ENCODE peak calls at places on chromosomes 1 and 21, in five cellular contexts. P, B, S, I and V are unnamed samples.

GRCh38 chr1:234617986-234618725 is 8.2 kb upstream of the IRF2BP2 start:
- DNase-seq in B (no peak), S (no peak), I (no peak), P (no peak), V (peak; percentile 85)

GRCh38 chr1:61050541-61051454 is 31.6 kb upstream of the NFIA start:
- DNase-seq in B (peak; percentile 80), I (peak; percentile 67), P (no peak), S (no peak), V (peak; percentile 14)

GRCh38 chr1:79777481-79778219 is 771.1 kb upstream of the ADGRL4 start:
- DNase-seq in P (no peak), B (no peak), S (no peak), I (no peak), V (no peak)

GRCh38 chr1:105427543-105427942 is 1628.9 kb upstream of the PRMT6 start:
- DNase-seq in I (no peak), P (no peak), S (no peak), B (no peak), V (no peak)

GRCh38 chr1:59691261-59691660 is 123.5 kb upstream of the HOOK1 start:
- DNase-seq in I (peak; percentile 30), P (no peak), B (no peak), S (no peak), V (no peak)

GRCh38 chr1:29683472-29683871 is 447.1 kb downstream of the PTPRU start:
- DNase-seq in S (peak; percentile 17), P (no peak), B (no peak), I (no peak), V (no peak)

GRCh38 chr1:28601696-28602095 is 9.6 kb downstream of the RAB42 start:
- DNase-seq in I (no peak), P (no peak), B (peak; percentile 35), S (no peak), V (peak; percentile 86)

GRCh38 chr1:238143038-238143437 is 252.3 kb upstream of the ZP4 start:
- DNase-seq in S (no peak), I (no peak), P (no peak), B (no peak), V (no peak)

GRCh38 chr1:175597969-175598765 is 145.2 kb downstream of the TNR start:
- DNase-seq in P (no peak), B (no peak), I (no peak), S (no peak), V (peak; percentile 21)

GRCh38 chr1:155307247-155307740 is 1.4 kb upstream of the FDPS start:
- DNase-seq in I (no peak), B (no peak), S (no peak), P (no peak), V (peak; percentile 77)

GRCh38 chr1:44947060-44947773 is 39.2 kb downstream of the EIF2B3 start:
- DNase-seq in P (no peak), I (peak; percentile 69), B (no peak), S (no peak), V (peak; percentile 81)

GRCh38 chr1:165397945-165398344 is 41.4 kb upstream of the LMX1A start:
- DNase-seq in S (no peak), I (no peak), B (peak; percentile 46), P (peak; percentile 10), V (peak; percentile 18)

GRCh38 chr1:61332796-61333195 is 250.4 kb downstream of the NFIA start:
- DNase-seq in P (no peak), S (no peak), I (no peak), B (no peak), V (no peak)

GRCh38 chr1:12549106-12549459 is 68.9 kb downstream of the DHRS3 start:
- DNase-seq in S (peak; percentile 81), I (no peak), B (peak; percentile 83), P (no peak), V (peak; percentile 75)

GRCh38 chr1:74811421-74812179 is 78.6 kb downstream of the TYW3 start:
- DNase-seq in P (no peak), S (no peak), I (no peak), B (no peak), V (peak; percentile 3)

GRCh38 chr21:36820176-36821031 is 121.5 kb downstream of the SIM2 start:
- DNase-seq in I (no peak), S (no peak), B (no peak), P (no peak), V (no peak)

GRCh38 chr1:54229281-54229891 is 29.4 kb downstream of the MRPL37 start:
- DNase-seq in P (no peak), I (peak; percentile 15), S (no peak), B (peak; percentile 69), V (peak; percentile 7)

GRCh38 chr1:247008406-247008799 is 546 bp upstream of the ZNF695 start:
- DNase-seq in S (no peak), B (no peak), P (no peak), I (no peak), V (no peak)

GRCh38 chr1:198657550-198658064 is 18.8 kb downstream of the PTPRC start:
- DNase-seq in S (no peak), P (no peak), I (no peak), B (no peak), V (peak; percentile 97)

GRCh38 chr1:159827549-159827948 is 876 bp downstream of the SLAMF8 start:
- DNase-seq in B (no peak), I (no peak), S (no peak), P (no peak), V (no peak)

GRCh38 chr1:159828176-159828575 is 1.5 kb downstream of the SLAMF8 start:
- DNase-seq in B (no peak), I (no peak), S (no peak), P (no peak), V (no peak)

GRCh38 chr1:159825564-159825963 is 1.1 kb upstream of the SLAMF8 start:
- DNase-seq in S (no peak), I (no peak), B (no peak), P (no peak), V (no peak)

GRCh38 chr1:159827102-159827490 is 423 bp downstream of the SLAMF8 start:
- DNase-seq in P (no peak), B (no peak), S (no peak), I (no peak), V (no peak)

DNA sequence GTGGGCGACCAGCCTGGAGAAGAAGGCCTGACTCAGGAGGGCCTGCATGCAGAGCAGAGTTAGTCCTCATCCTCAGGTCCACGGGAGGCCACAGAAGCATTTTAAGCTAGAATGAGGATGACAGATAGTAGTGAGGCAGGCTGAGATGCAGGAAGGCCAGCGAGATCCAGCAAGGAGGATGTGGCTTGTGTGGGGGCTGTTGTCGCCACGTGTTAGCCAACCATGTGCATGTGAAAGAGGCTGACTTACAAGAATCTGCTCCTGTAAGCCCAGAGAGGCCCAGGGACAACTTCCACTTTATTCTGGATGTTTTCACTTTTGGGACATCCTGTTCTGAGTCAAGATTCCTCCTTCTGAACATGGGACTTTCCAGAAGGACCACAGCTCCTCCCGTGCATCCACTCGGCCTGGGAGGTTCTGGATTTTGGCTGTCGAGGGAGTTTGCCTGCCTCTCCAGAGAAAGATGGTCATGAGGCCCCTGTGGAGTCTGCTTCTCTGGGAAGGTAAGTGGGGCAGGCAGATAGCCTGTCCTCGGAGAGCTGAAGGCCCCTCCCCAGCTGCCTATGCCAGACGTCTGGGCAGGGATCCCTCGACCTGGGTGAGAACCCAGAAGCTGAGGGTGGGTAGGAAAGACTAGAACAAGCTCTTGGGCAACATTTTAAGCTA is at the start of gene SLAMF8:
- DNase-seq in S (no peak), I (peak; percentile 16), P (peak; percentile 41), B (no peak), V (peak; percentile 20)
- H3K4me3 ChIP-seq in S (peak within 1 kb of the TSS; percentile 42), I (no peak within 1 kb of the TSS), P (peak within 1 kb of the TSS; percentile 17), B (no peak within 1 kb of the TSS), V (no peak within 1 kb of the TSS)

DNA sequence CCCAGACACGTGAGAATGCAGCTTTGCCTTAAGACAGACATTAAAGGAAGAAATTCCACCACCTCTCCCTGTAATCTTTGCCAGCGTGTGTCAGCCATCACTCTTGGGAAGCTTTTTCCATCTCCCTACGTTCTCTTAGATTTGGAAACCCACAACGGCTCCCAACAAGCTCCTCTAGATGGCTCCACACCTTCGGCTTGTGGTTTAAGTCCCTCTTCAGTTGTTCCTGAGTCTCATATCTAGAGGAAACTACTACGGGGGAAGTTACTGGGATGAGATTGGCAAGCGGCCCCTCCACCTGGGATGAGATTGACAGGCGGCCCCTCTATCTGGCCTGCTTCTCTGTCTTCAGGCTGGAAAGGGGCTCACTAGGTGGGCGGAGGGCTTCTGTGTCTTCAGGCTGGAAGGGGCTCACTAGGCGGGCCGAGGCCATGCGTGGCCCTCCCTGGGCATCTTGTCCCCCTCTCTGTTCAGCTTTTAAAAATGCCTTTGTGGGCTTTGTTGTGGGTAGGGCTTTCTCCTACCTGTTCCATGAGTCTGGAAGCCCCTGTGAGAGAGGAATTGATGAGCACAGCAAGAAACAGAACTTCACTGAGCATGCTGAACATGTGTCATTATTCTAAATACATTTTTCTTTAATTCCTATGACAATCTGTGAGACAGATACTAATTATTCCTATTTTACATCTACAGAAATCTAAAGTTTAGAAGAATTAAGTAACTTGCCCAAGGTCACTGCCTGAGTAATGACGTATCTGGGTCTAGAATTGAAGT is 670.5 kb downstream of the KIF26B start:
- DNase-seq in P (no peak), I (no peak), B (no peak), S (no peak), V (peak; percentile 57)
- TF ChIP-seq CTCF in P (no peak), I (no peak), B (no peak), S (no peak), V (peak; percentile 39)

DNA sequence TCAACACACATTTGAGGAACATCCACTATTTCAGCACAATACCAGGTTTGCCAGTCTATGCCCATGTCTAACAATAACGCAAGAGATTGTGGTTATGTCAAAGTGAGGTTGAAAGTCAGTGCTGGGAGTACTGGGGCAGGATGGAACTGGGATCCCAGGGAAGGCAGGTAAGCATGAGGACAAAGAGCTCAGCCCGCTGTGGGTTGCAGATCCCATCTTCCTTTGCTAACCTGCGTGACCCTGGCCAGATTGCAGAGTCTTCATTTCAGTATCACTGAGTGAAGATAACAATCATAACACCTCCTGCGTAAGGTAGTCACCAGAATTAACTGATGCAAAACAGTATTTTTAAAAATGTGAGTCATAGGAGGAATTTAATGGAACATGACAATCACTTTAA is 250.0 kb downstream of the PCP4 start:
- DNase-seq in I (no peak), S (no peak), P (no peak), B (no peak), V (no peak)
- H3K4me3 ChIP-seq in I (no peak overlapping the region), S (no peak overlapping the region), P (no peak overlapping the region), B (no peak overlapping the region), V (no peak overlapping the region)

GRCh38 chr1:199688774-199689173 is 338.7 kb upstream of the NR5A2 start:
- DNase-seq in P (no peak), I (no peak), B (no peak), S (no peak), V (no peak)

GRCh38 chr1:199685369-199685768 is 342.1 kb upstream of the NR5A2 start:
- DNase-seq in B (no peak), P (no peak), S (no peak), I (no peak), V (peak; percentile 65)

GRCh38 chr1:199687321-199687720 is 340.2 kb upstream of the NR5A2 start:
- DNase-seq in S (no peak), I (no peak), B (no peak), P (no peak), V (no peak)

GRCh38 chr1:199690520-199690919 is 337.0 kb upstream of the NR5A2 start:
- DNase-seq in P (no peak), I (no peak), B (no peak), S (no peak), V (no peak)

DNA sequence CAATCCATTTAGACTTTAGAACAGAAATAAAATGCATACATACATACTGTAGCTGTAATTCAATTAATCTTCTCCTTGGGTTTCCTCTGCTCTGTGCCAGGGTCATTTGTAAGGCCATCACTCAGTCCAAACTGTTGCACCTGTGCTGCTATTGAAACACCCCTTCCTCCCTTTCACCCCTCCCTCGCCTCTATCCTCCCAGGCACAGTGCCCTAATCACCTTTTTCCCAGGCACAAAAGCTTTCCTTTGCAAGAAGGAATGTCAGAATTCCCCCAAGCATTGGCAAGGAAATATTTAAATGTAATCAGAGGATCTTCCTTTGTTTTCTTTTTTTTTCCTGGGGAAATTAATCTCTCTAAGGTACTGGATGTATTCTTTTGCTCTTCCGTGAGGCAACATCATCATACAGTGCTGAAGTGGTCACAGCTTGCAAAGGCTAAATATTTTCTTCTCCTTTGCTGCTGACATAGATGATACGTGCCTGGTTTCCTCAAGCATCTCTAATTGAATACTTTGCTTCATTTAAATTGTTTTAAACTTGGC is 339.3 kb upstream of the NR5A2 start:
- DNase-seq in I (no peak), B (no peak), P (no peak), S (no peak), V (no peak)
- TF ChIP-seq CTCF in I (no peak), B (no peak), P (no peak), S (no peak), V (no peak)